ENCODE peak calls at places on chromosomes 3 and 15, in seven cellular contexts. One of them, this sample, is unnamed.
A peak's percentile ranks its signal among the peaks of the same experiment; 100 is the strongest.

GRCh38 chr3:133276594-133276993 is 123.3 kb upstream of the BFSP2 start:
- DNase-seq in fibroblast of the aortic adventitia: no peak
- DNase-seq in cardiac muscle cell: no peak
- DNase-seq in ELR: no peak
- DNase-seq in HEK293T: no peak
- DNase-seq in NCI-H510A treated with DMSO at 0.1 percent for 48 hours: no peak
- DNase-seq in T-helper 2 cell treated with Interferon-gamma antibody and Interleukin-4, amounts not matched to agents 5 μg/mL and 100 μg/mL, for 36 hours: no peak
- DNase-seq in this sample: no peak

GRCh38 chr3:133966954-133967353 is 62.8 kb downstream of the SLCO2A1 start:
- DNase-seq in fibroblast of the aortic adventitia: no peak
- DNase-seq in cardiac muscle cell: no peak
- DNase-seq in ELR: no peak
- DNase-seq in HEK293T: no peak
- DNase-seq in NCI-H510A treated with DMSO at 0.1 percent for 48 hours: no peak
- DNase-seq in T-helper 2 cell treated with Interferon-gamma antibody and Interleukin-4, amounts not matched to agents 5 μg/mL and 100 μg/mL, for 36 hours: no peak
- DNase-seq in this sample: no peak

GRCh38 chr3:194422188-194422587 is 23.1 kb upstream of the GP5 start:
- DNase-seq in fibroblast of the aortic adventitia: no peak
- DNase-seq in cardiac muscle cell: no peak
- DNase-seq in ELR: peak; percentile 67
- DNase-seq in HEK293T: no peak
- DNase-seq in NCI-H510A treated with DMSO at 0.1 percent for 48 hours: no peak
- DNase-seq in T-helper 2 cell treated with Interferon-gamma antibody and Interleukin-4, amounts not matched to agents 5 μg/mL and 100 μg/mL, for 36 hours: no peak
- DNase-seq in this sample: no peak

GRCh38 chr15:45121706-45122417 is 7.7 kb downstream of the DUOXA2 start:
- DNase-seq in fibroblast of the aortic adventitia: peak; percentile 82
- DNase-seq in cardiac muscle cell: peak; percentile 72
- DNase-seq in ELR: peak; percentile 88
- DNase-seq in HEK293T: no peak
- DNase-seq in NCI-H510A treated with DMSO at 0.1 percent for 48 hours: no peak
- DNase-seq in T-helper 2 cell treated with Interferon-gamma antibody and Interleukin-4, amounts not matched to agents 5 μg/mL and 100 μg/mL, for 36 hours: no peak
- DNase-seq in this sample: peak; percentile 51

GRCh38 chr3:133472242-133472641 is 72.4 kb downstream of the BFSP2 start:
- DNase-seq in fibroblast of the aortic adventitia: no peak
- DNase-seq in cardiac muscle cell: peak; percentile 20
- DNase-seq in ELR: peak; percentile 54
- DNase-seq in HEK293T: no peak
- DNase-seq in NCI-H510A treated with DMSO at 0.1 percent for 48 hours: peak; percentile 80
- DNase-seq in T-helper 2 cell treated with Interferon-gamma antibody and Interleukin-4, amounts not matched to agents 5 μg/mL and 100 μg/mL, for 36 hours: no peak
- DNase-seq in this sample: no peak

GRCh38 chr3:44476181-44476599 is 1.3 kb downstream of the ZNF445 start:
- DNase-seq in fibroblast of the aortic adventitia: peak; percentile 60
- DNase-seq in cardiac muscle cell: peak; percentile 57
- DNase-seq in ELR: peak; percentile 46
- DNase-seq in HEK293T: no peak
- DNase-seq in NCI-H510A treated with DMSO at 0.1 percent for 48 hours: no peak
- DNase-seq in T-helper 2 cell treated with Interferon-gamma antibody and Interleukin-4, amounts not matched to agents 5 μg/mL and 100 μg/mL, for 36 hours: no peak
- DNase-seq in this sample: no peak

GRCh38 chr3:7393944-7394605 is 533.2 kb downstream of the GRM7 start:
- DNase-seq in fibroblast of the aortic adventitia: no peak
- DNase-seq in cardiac muscle cell: no peak
- DNase-seq in ELR: no peak
- DNase-seq in HEK293T: no peak
- DNase-seq in NCI-H510A treated with DMSO at 0.1 percent for 48 hours: no peak
- DNase-seq in T-helper 2 cell treated with Interferon-gamma antibody and Interleukin-4, amounts not matched to agents 5 μg/mL and 100 μg/mL, for 36 hours: no peak
- DNase-seq in this sample: no peak

GRCh38 chr15:69921626-69922624 is 175.8 kb downstream of the TLE3 start:
- DNase-seq in fibroblast of the aortic adventitia: no peak
- DNase-seq in cardiac muscle cell: no peak
- DNase-seq in ELR: no peak
- DNase-seq in HEK293T: no peak
- DNase-seq in NCI-H510A treated with DMSO at 0.1 percent for 48 hours: no peak
- DNase-seq in T-helper 2 cell treated with Interferon-gamma antibody and Interleukin-4, amounts not matched to agents 5 μg/mL and 100 μg/mL, for 36 hours: no peak
- DNase-seq in this sample: no peak

GRCh38 chr15:59218099-59218498 is 11.5 kb downstream of the LDHAL6B start:
- DNase-seq in fibroblast of the aortic adventitia: no peak
- DNase-seq in cardiac muscle cell: no peak
- DNase-seq in ELR: no peak
- DNase-seq in HEK293T: no peak
- DNase-seq in NCI-H510A treated with DMSO at 0.1 percent for 48 hours: no peak
- DNase-seq in T-helper 2 cell treated with Interferon-gamma antibody and Interleukin-4, amounts not matched to agents 5 μg/mL and 100 μg/mL, for 36 hours: no peak
- DNase-seq in this sample: no peak

GRCh38 chr3:102750322-102750721 is 315.5 kb downstream of the ZPLD1 start:
- DNase-seq in fibroblast of the aortic adventitia: no peak
- DNase-seq in cardiac muscle cell: no peak
- DNase-seq in ELR: no peak
- DNase-seq in HEK293T: no peak
- DNase-seq in NCI-H510A treated with DMSO at 0.1 percent for 48 hours: no peak
- DNase-seq in T-helper 2 cell treated with Interferon-gamma antibody and Interleukin-4, amounts not matched to agents 5 μg/mL and 100 μg/mL, for 36 hours: no peak
- DNase-seq in this sample: no peak

GRCh38 chr3:120094776-120095225 is 554 bp upstream of the GSK3B start:
- DNase-seq in fibroblast of the aortic adventitia: peak; percentile 100
- DNase-seq in cardiac muscle cell: peak; percentile 100
- DNase-seq in ELR: peak; percentile 100
- DNase-seq in HEK293T: peak; percentile 87
- DNase-seq in NCI-H510A treated with DMSO at 0.1 percent for 48 hours: peak; percentile 95
- DNase-seq in T-helper 2 cell treated with Interferon-gamma antibody and Interleukin-4, amounts not matched to agents 5 μg/mL and 100 μg/mL, for 36 hours: no peak
- DNase-seq in this sample: peak; percentile 100

GRCh38 chr15:78767331-78767951 is 43.8 kb downstream of the ADAMTS7 start:
- DNase-seq in fibroblast of the aortic adventitia: no peak
- DNase-seq in cardiac muscle cell: no peak
- DNase-seq in ELR: no peak
- DNase-seq in HEK293T: no peak
- DNase-seq in NCI-H510A treated with DMSO at 0.1 percent for 48 hours: no peak
- DNase-seq in T-helper 2 cell treated with Interferon-gamma antibody and Interleukin-4, amounts not matched to agents 5 μg/mL and 100 μg/mL, for 36 hours: no peak
- DNase-seq in this sample: no peak

GRCh38 chr3:129554356-129555120 is 11.6 kb downstream of the H1-8 start:
- DNase-seq in fibroblast of the aortic adventitia: no peak
- DNase-seq in cardiac muscle cell: no peak
- DNase-seq in ELR: no peak
- DNase-seq in HEK293T: no peak
- DNase-seq in NCI-H510A treated with DMSO at 0.1 percent for 48 hours: no peak
- DNase-seq in T-helper 2 cell treated with Interferon-gamma antibody and Interleukin-4, amounts not matched to agents 5 μg/mL and 100 μg/mL, for 36 hours: no peak
- DNase-seq in this sample: no peak

GRCh38 chr3:43627360-43627759 is 5.5 kb upstream of the ANO10 start:
- DNase-seq in fibroblast of the aortic adventitia: no peak
- DNase-seq in cardiac muscle cell: no peak
- DNase-seq in ELR: no peak
- DNase-seq in HEK293T: no peak
- DNase-seq in NCI-H510A treated with DMSO at 0.1 percent for 48 hours: no peak
- DNase-seq in T-helper 2 cell treated with Interferon-gamma antibody and Interleukin-4, amounts not matched to agents 5 μg/mL and 100 μg/mL, for 36 hours: no peak
- DNase-seq in this sample: no peak

GRCh38 chr3:132432639-132433038 is 15.3 kb downstream of the DNAJC13 start:
- DNase-seq in fibroblast of the aortic adventitia: peak; percentile 86
- DNase-seq in cardiac muscle cell: peak; percentile 79
- DNase-seq in ELR: peak; percentile 93
- DNase-seq in HEK293T: no peak
- DNase-seq in NCI-H510A treated with DMSO at 0.1 percent for 48 hours: no peak
- DNase-seq in T-helper 2 cell treated with Interferon-gamma antibody and Interleukin-4, amounts not matched to agents 5 μg/mL and 100 μg/mL, for 36 hours: peak; percentile 25
- DNase-seq in this sample: peak; percentile 60